ENCODE peak calls at places on chromosomes 2 and 18, in nine cellular contexts. T is hippocampal formation, B is psoas muscle, X is endodermal cell, Q is M059J, A is foreskin fibroblast, U is KG1, O is EL, D is cardiac fibroblast. W is an unnamed sample.

GRCh38 chr2:180124273-180124881 is 117.3 kb upstream of the CWC22 start:
- DNase-seq in Q (peak; percentile 65), O (peak; percentile 64), X (peak; percentile 56), D (peak; percentile 79), U (peak; percentile 46), B (no peak), T (no peak), A (peak; percentile 47), W (peak; percentile 37)

GRCh38 chr18:23066060-23066459 is 69.2 kb upstream of the CABLES1 start:
- DNase-seq in O (no peak), X (no peak), T (no peak), A (no peak), D (no peak), U (no peak), B (no peak), Q (no peak), W (no peak)

GRCh38 chr2:128736689-128737545 is 418.2 kb upstream of the HS6ST1 start:
- DNase-seq in D (peak; percentile 73), Q (peak; percentile 26), X (peak; percentile 96), U (no peak), O (peak; percentile 51), B (peak; percentile 80), A (peak; percentile 37), T (peak; percentile 53), W (peak; percentile 30)

GRCh38 chr2:17375262-17375661 is 143.0 kb downstream of the RAD51AP2 start:
- DNase-seq in Q (no peak), A (no peak), B (no peak), X (no peak), D (no peak), U (no peak), O (no peak), T (no peak), W (peak; percentile 31)

GRCh38 chr2:105749583-105750399 is 5.1 kb downstream of the NCK2 start:
- DNase-seq in T (no peak), X (peak; percentile 26), O (peak; percentile 63), A (no peak), D (peak; percentile 88), U (no peak), B (no peak), Q (no peak), W (peak; percentile 78)

GRCh38 chr2:127098711-127099110 is 8.2 kb downstream of the BIN1 start:
- DNase-seq in U (no peak), D (no peak), O (no peak), T (no peak), A (no peak), B (no peak), X (no peak), Q (no peak), W (no peak)

GRCh38 chr2:61763605-61764034 is 90.2 kb downstream of the FAM161A start:
- DNase-seq in T (peak; percentile 81), A (peak; percentile 80), U (no peak), D (peak; percentile 91), X (no peak), B (peak; percentile 85), O (peak; percentile 92), Q (peak; percentile 85), W (peak; percentile 85)

GRCh38 chr2:163906410-163906809 is 170.6 kb upstream of the FIGN start:
- DNase-seq in T (no peak), U (no peak), D (no peak), O (no peak), A (no peak), B (no peak), Q (no peak), X (no peak), W (no peak)

GRCh38 chr18:74596959-74597661 is 560 bp upstream of the ZNF407 start:
- DNase-seq in T (peak; percentile 88), B (peak; percentile 74), Q (peak; percentile 66), X (peak; percentile 84), D (peak; percentile 83), A (peak; percentile 59), U (peak; percentile 39), O (peak; percentile 64), W (peak; percentile 65)

GRCh38 chr2:191846787-191847620 is at the start of gene CAVIN2:
- DNase-seq in B (peak; percentile 42), O (peak; percentile 80), D (peak; percentile 85), Q (peak; percentile 37), T (no peak), X (no peak), U (no peak), A (peak; percentile 77), W (peak; percentile 61)

GRCh38 chr2:46351388-46352141 is 54.4 kb downstream of the EPAS1 start:
- DNase-seq in Q (no peak), D (peak; percentile 27), A (no peak), X (peak; percentile 58), O (no peak), U (no peak), B (peak; percentile 53), T (no peak), W (no peak)

GRCh38 chr2:9964334-9964980 is 13.0 kb downstream of the GRHL1 start:
- DNase-seq in B (no peak), U (no peak), D (no peak), A (no peak), T (no peak), Q (no peak), O (no peak), X (no peak), W (no peak)

GRCh38 chr2:155315768-155316167 is 617.3 kb downstream of the KCNJ3 start:
- DNase-seq in A (no peak), Q (no peak), B (no peak), D (no peak), O (no peak), U (no peak), X (no peak), T (no peak), W (no peak)

GRCh38 chr18:6624729-6625308 is 104.7 kb upstream of the ARHGAP28 start:
- DNase-seq in T (no peak), B (no peak), U (no peak), A (no peak), O (peak; percentile 83), Q (peak; percentile 20), X (no peak), D (peak; percentile 66), W (peak; percentile 80)

GRCh38 chr2:15940661-15941482 is 522 bp downstream of the MYCN start:
- DNase-seq in X (no peak), U (no peak), Q (no peak), O (no peak), D (no peak), B (no peak), T (peak; percentile 53), A (no peak), W (no peak)

GRCh38 chr2:174157048-174157447 is 91.3 kb downstream of the OLA1 start:
- DNase-seq in U (no peak), Q (no peak), O (no peak), T (no peak), A (no peak), X (no peak), D (no peak), B (no peak), W (no peak)

GRCh38 chr18:1036926-1037325 is 132.3 kb downstream of the ADCYAP1 start:
- DNase-seq in D (no peak), B (no peak), X (no peak), Q (no peak), O (no peak), U (no peak), A (no peak), T (no peak), W (no peak)

GRCh38 chr2:8645176-8645831 is 36.6 kb upstream of the ID2 start:
- DNase-seq in B (no peak), A (no peak), D (no peak), T (no peak), Q (no peak), U (no peak), X (no peak), O (no peak), W (no peak)

GRCh38 chr2:239819091-239819973 is 205.8 kb downstream of the NDUFA10 start:
- DNase-seq in O (peak; percentile 14), U (no peak), Q (peak; percentile 27), X (peak; percentile 27), D (no peak), A (no peak), T (no peak), B (no peak), W (no peak)

GRCh38 chr2:38528008-38528442 is 74.7 kb downstream of the HNRNPLL start:
- DNase-seq in O (peak; percentile 81), Q (peak; percentile 69), B (peak; percentile 38), D (peak; percentile 74), T (peak; percentile 25), X (peak; percentile 86), U (no peak), A (peak; percentile 49), W (peak; percentile 61)

GRCh38 chr2:150041721-150042450 is 445.6 kb downstream of the RND3 start:
- DNase-seq in U (no peak), B (no peak), X (no peak), O (peak; percentile 7), Q (peak; percentile 25), D (peak; percentile 61), A (peak; percentile 35), T (no peak), W (peak; percentile 76)

GRCh38 chr2:60364441-60364840 is 189.0 kb downstream of the BCL11A start:
- DNase-seq in B (no peak), Q (no peak), U (no peak), A (no peak), X (peak; percentile 37), O (no peak), D (no peak), T (no peak), W (no peak)